ENCODE peak calls at places on chromosomes 4 and X, in nine cellular contexts. X is psoas muscle; H is tibial artery; E is SK-N-SH; D is suprapubic skin; G is transverse colon; M is neural progenitor cell; A is colonic mucosa; L is CD8-positive, alpha-beta T cell. J is an unnamed sample.

GRCh38 chrX:69615779-69616519 is at the start of gene EDA:
- DNase-seq in H (peak; percentile 77), M (peak; percentile 97), A (peak; percentile 77), L (peak; percentile 58), G (peak; percentile 87), E (peak; percentile 88), D (peak; percentile 84), X (peak; percentile 88), J (peak; percentile 47)

GRCh38 chr4:123956204-123956603 is 559.6 kb downstream of the SPRY1 start:
- DNase-seq in G (no peak), E (no peak), L (no peak), H (no peak), A (no peak), X (no peak), M (no peak), D (no peak), J (no peak)

GRCh38 chr4:26687728-26688127 is 103.8 kb downstream of the TBC1D19 start:
- DNase-seq in A (no peak), X (no peak), E (no peak), M (no peak), L (no peak), D (no peak), H (no peak), G (no peak), J (no peak)

GRCh38 chrX:119503484-119503861 is 35.2 kb downstream of the SLC25A5 start:
- DNase-seq in X (peak; percentile 34), D (peak; percentile 59), E (no peak), M (no peak), A (peak; percentile 65), H (peak; percentile 26), G (peak; percentile 47), L (no peak), J (peak; percentile 52)

GRCh38 chrX:38985375-38985774 is 184.1 kb downstream of the MID1IP1 start:
- DNase-seq in X (no peak), D (no peak), H (no peak), L (no peak), A (no peak), E (peak; percentile 13), G (no peak), M (no peak), J (no peak)

GRCh38 chr4:155999743-156000142 is 46.1 kb upstream of the CTSO start:
- DNase-seq in X (peak; percentile 37), G (no peak), A (no peak), E (no peak), H (no peak), M (peak; percentile 90), D (no peak), L (no peak), J (no peak)

GRCh38 chrX:104195489-104196084 is 29.3 kb downstream of the FAM199X start:
- DNase-seq in E (peak; percentile 33), G (no peak), X (no peak), A (peak; percentile 18), L (no peak), D (no peak), H (no peak), M (peak; percentile 36), J (no peak)

GRCh38 chr4:56164921-56165320 is 216.2 kb downstream of the CEP135 start:
- DNase-seq in L (no peak), G (no peak), H (no peak), E (no peak), D (no peak), A (no peak), M (peak; percentile 6), X (no peak), J (no peak)

GRCh38 chr4:48275247-48275646 is 5.6 kb upstream of the TEC start:
- DNase-seq in M (peak; percentile 12), E (no peak), H (no peak), D (no peak), G (no peak), A (no peak), L (no peak), X (no peak), J (no peak)

GRCh38 chrX:12701625-12702024 is 89.6 kb upstream of the PRPS2 start:
- DNase-seq in L (no peak), E (peak; percentile 50), M (peak; percentile 82), X (peak; percentile 20), H (no peak), G (peak; percentile 42), D (no peak), A (peak; percentile 38), J (peak; percentile 46)

GRCh38 chrX:11367609-11368430 is 74.6 kb downstream of the AMELX start:
- DNase-seq in D (no peak), G (no peak), E (no peak), A (no peak), M (no peak), X (no peak), H (no peak), L (no peak), J (no peak)

GRCh38 chr4:6160536-6160935 is 39.8 kb downstream of the JAKMIP1 start:
- DNase-seq in D (no peak), A (no peak), E (no peak), M (no peak), G (no peak), X (no peak), L (no peak), H (no peak), J (no peak)

GRCh38 chr4:25953740-25954139 is 39.7 kb downstream of the SMIM20 start:
- DNase-seq in E (no peak), G (no peak), H (no peak), X (peak; percentile 41), A (no peak), L (no peak), D (no peak), M (peak; percentile 69), J (no peak)

GRCh38 chrX:95875661-95876060 is 809.0 kb upstream of the DIAPH2 start:
- DNase-seq in M (no peak), X (no peak), H (no peak), A (no peak), L (no peak), D (no peak), E (no peak), G (no peak), J (no peak)

GRCh38 chr4:158025131-158025530 is 147.7 kb downstream of the GASK1B start:
- DNase-seq in L (no peak), G (no peak), X (no peak), D (no peak), A (no peak), E (no peak), M (no peak), H (no peak), J (no peak)

GRCh38 chr4:99763635-99764101 is 53.0 kb upstream of the DAPP1 start:
- DNase-seq in M (no peak), D (no peak), G (no peak), H (peak; percentile 48), L (no peak), X (no peak), E (no peak), A (no peak), J (peak; percentile 75)

GRCh38 chrX:24396236-24396929 is 35.9 kb downstream of the SUPT20HL1 start:
- DNase-seq in M (no peak), G (no peak), A (no peak), D (no peak), L (no peak), X (no peak), E (no peak), H (peak; percentile 23), J (no peak)
- H3K4me3 ChIP-seq in M (no peak overlapping the region), G (no peak overlapping the region), A (no peak overlapping the region), D (no peak overlapping the region), L (no peak overlapping the region), X (no peak overlapping the region), E (no peak overlapping the region), H (no peak overlapping the region), J (no peak overlapping the region)

DNA sequence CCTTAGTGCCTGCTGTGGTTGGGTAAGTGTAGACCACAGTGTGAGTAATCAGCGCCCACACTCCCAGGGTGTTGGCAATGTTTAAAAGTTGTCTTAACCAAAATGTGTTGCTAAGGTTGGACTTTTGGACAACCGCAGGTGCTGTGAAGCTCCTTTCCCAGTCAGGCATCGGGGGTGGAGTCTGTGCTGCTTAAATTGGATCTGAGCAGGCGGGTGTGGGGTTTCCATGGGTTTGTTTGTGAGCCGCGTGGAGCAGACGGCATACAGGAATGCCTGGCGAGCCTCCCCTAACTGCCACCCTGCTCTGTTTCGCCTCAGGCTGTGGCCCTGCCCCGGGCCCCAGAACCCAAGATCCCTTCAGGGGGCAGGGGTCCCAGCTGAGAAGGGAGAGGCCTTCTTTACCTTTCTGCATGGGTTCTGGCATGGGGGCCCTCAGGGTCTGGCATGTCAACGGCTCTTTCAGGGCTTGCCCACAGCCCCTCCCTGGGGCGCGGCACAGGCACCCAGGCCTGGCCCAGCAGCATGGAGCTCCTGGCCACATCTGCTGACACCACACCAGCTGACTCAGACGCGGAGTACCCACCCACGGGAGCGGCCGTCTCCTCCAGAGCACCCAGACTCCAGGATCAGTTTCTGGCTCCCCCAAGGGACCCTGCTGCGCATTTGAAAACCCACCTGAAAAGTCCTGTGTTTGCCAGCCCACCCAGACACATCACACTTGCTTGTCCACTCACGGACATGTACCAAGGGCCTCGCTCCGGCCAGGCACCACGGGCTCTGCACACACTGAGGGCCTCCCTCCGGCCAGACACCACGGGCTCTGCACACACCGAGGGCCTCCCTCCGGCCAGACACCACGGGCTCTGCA is 5.1 kb upstream of the SPON2 start:
- DNase-seq in A (peak; percentile 54), G (peak; percentile 67), D (peak; percentile 66), L (peak; percentile 56), M (no peak), X (no peak), H (no peak), E (no peak), J (no peak)
- H3K4me1 ChIP-seq in A (peaks cover under 1% of the 10 kb centered on the region), G (peaks cover 16% of the 10 kb centered on the region), D (peaks cover 41% of the 10 kb centered on the region), L (peaks cover 10% of the 10 kb centered on the region), M (peaks cover 6% of the 10 kb centered on the region), X (peaks cover 63% of the 10 kb centered on the region), H (no peaks in the 10 kb centered on the region), E (no peaks in the 10 kb centered on the region), J (no peaks in the 10 kb centered on the region)

DNA sequence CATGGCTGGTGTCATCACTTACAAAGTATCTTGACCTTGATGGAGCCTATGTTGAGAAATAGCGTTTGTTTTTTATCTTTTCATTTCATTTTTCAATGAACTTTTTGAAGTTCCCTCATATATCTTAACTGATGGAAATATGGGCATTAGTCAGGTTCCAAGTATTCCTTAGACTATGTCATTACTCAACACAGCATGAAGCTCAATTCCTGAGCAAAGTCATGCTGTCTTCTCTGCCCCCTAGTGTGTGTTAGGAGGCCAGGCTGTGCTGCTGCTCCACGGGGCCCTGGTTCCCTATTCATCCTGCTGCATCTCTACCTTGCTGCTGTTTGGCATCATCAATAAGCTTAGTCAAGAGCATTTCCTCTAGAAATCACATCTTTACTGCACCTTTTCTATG is 40.9 kb downstream of the GPR143 start:
- DNase-seq in M (no peak), D (no peak), H (no peak), A (no peak), X (no peak), E (no peak), G (no peak), L (no peak), J (no peak)
- H3K4me3 ChIP-seq in M (no peak overlapping the region), D (no peak overlapping the region), H (no peak overlapping the region), A (no peak overlapping the region), X (no peak overlapping the region), E (no peak overlapping the region), G (no peak overlapping the region), L (no peak overlapping the region), J (no peak overlapping the region)

DNA sequence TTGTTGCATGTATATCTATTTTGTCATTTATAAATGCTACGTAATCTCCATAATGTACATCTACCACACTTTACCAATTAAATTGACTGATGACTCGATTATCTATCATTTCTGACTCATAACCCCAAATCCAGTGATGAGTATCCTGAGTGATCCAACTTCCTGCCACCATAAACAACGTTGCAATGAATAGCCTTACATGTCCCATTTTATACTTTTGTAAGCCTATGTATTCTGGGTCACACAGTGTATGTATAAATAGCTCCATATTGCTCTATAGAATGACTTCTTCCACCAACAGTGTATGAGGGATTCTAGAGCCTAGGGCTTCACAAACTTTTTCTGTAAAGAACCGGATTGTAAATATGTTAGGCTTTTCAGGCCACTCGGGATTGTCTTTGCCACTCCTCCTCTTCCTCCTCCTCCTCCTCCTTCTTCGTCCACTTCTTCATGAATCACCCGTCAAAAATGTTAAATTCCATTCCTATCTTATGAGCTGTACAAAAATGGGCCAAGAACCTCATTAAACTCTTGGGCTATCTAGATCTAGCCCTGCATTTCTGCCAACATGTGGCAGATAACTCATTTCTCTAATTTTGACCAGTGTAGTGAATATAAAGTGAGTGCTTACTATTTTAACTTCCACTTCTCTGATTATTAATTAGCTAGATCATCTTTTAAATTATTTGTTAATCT is 672.2 kb upstream of the AMOT start:
- DNase-seq in H (no peak), A (no peak), E (no peak), X (no peak), M (no peak), G (no peak), D (no peak), L (no peak), J (peak; percentile 46)
- H3K4me1 ChIP-seq in H (no peaks in the 10 kb centered on the region), A (no peaks in the 10 kb centered on the region), E (no peaks in the 10 kb centered on the region), X (no peaks in the 10 kb centered on the region), M (peaks cover 3% of the 10 kb centered on the region), G (no peaks in the 10 kb centered on the region), D (no peaks in the 10 kb centered on the region), L (no peaks in the 10 kb centered on the region), J (peaks cover 27% of the 10 kb centered on the region)